ENCODE peak calls at places on chromosomes 1 and 21, in six cellular contexts. X is neuronal stem cell, N is H9, Z is IMR-90, O is trophoblast cell, U is H1. P is an unnamed sample.

GRCh38 chr1:211371406-211372105 is 44.9 kb downstream of the TRAF5 start:
- DNase-seq in Z (peak), X (no peak), O (no peak), N (no peak), U (no peak), P (no peak)

GRCh38 chr21:43368685-43369084 is 58.2 kb downstream of the SIK1 start:
- DNase-seq in X (no peak), O (no peak), N (no peak), U (no peak), Z (no peak), P (no peak)

GRCh38 chr1:211036701-211037494 is 97.0 kb downstream of the KCNH1 start:
- DNase-seq in X (no peak), N (no peak), Z (peak), O (peak), U (no peak), P (peak)

GRCh38 chr1:245765241-245766000 is 610.6 kb downstream of the KIF26B start:
- DNase-seq in N (no peak), U (no peak), X (no peak), O (no peak), Z (peak), P (peak)

GRCh38 chr1:168243200-168243599 is 17.4 kb downstream of the SFT2D2 start:
- DNase-seq in Z (no peak), N (no peak), X (no peak), O (no peak), U (no peak), P (no peak)

GRCh38 chr1:63674238-63674864 is 81.1 kb downstream of the PGM1 start:
- DNase-seq in N (peak), Z (peak), U (peak), X (peak), O (peak), P (peak)

GRCh38 chr1:47506053-47506452 is 68.2 kb downstream of the FOXD2 start:
- DNase-seq in N (no peak), O (no peak), U (no peak), X (no peak), Z (no peak), P (no peak)

GRCh38 chr1:161305872-161306519 is 3.8 kb downstream of the MPZ start:
- DNase-seq in Z (peak), U (peak), X (peak), O (peak), N (peak), P (peak)

GRCh38 chr1:151596166-151596933 is 15.5 kb upstream of the SNX27 start:
- DNase-seq in N (no peak), X (no peak), U (no peak), O (peak), Z (peak), P (peak)

GRCh38 chr1:77319036-77319705 is 37.4 kb downstream of the AK5 start:
- DNase-seq in U (no peak), X (no peak), O (no peak), N (no peak), Z (peak), P (no peak)

GRCh38 chr1:45266151-45266801 is 59.9 kb upstream of the ZSWIM5 start:
- DNase-seq in O (no peak), U (no peak), Z (peak), N (no peak), X (no peak), P (peak)

GRCh38 chr1:203158967-203159665 is 16.5 kb downstream of the MYBPH start:
- DNase-seq in O (no peak), N (no peak), X (no peak), U (no peak), Z (no peak), P (no peak)

GRCh38 chr1:33815061-33815460 is 48.8 kb upstream of the HMGB4 start:
- DNase-seq in Z (peak), O (no peak), X (no peak), U (no peak), N (no peak), P (no peak)

GRCh38 chr1:22124592-22125229 is 18.2 kb downstream of the WNT4 start:
- DNase-seq in U (no peak), X (no peak), O (no peak), Z (no peak), N (no peak), P (no peak)

GRCh38 chr21:32233055-32233546 is 45.7 kb downstream of the MIS18A start:
- DNase-seq in Z (peak), O (no peak), N (no peak), X (no peak), U (no peak), P (no peak)

GRCh38 chr1:20403423-20404145 is 82.4 kb downstream of the CAMK2N1 start:
- DNase-seq in X (no peak), U (no peak), O (no peak), Z (no peak), N (peak), P (no peak)

GRCh38 chr1:108561731-108562326 is 1.9 kb downstream of the EEIG2 start:
- DNase-seq in O (peak), Z (no peak), U (peak), N (peak), X (no peak), P (peak)

GRCh38 chr21:43950481-43950880 is 61.6 kb upstream of the TRAPPC10 start:
- DNase-seq in Z (no peak), N (no peak), O (no peak), X (no peak), U (no peak), P (no peak)

GRCh38 chr1:154972517-154973343 is 1.8 kb upstream of the CKS1B start:
- DNase-seq in X (peak), O (peak), Z (peak), U (peak), N (peak), P (peak)

GRCh38 chr21:31418355-31419001 is 74.4 kb upstream of the TIAM1 start:
- DNase-seq in U (no peak), X (no peak), O (no peak), N (no peak), Z (no peak), P (no peak)

GRCh38 chr1:64082459-64082858 is 121.0 kb upstream of the UBE2U start:
- DNase-seq in X (no peak), N (no peak), Z (peak), O (peak), U (peak), P (peak)

GRCh38 chr1:108817016-108817415 is 39.9 kb downstream of the AKNAD1 start:
- DNase-seq in X (no peak), N (no peak), U (no peak), Z (peak), O (peak), P (peak)

GRCh38 chr1:109543988-109544735 is 4.3 kb upstream of the GNAI3 start:
- DNase-seq in Z (no peak), N (no peak), U (no peak), O (no peak), X (no peak), P (no peak)

GRCh38 chr1:244450597-244451538 is 841 bp downstream of the ADSS2 start:
- DNase-seq in U (no peak), N (peak), X (peak), Z (peak), O (peak), P (peak)

GRCh38 chr1:37691497-37692077 is 729 bp upstream of the CDCA8 start:
- DNase-seq in X (no peak), O (peak), Z (peak), U (no peak), N (peak), P (peak)

GRCh38 chr1:156926175-156926574 is 5.7 kb downstream of the LRRC71 start:
- DNase-seq in Z (peak), O (no peak), X (no peak), U (no peak), N (no peak), P (peak)

GRCh38 chr21:26169061-26169610 is 1.4 kb downstream of the APP start:
- DNase-seq in X (peak), N (peak), Z (peak), O (peak), U (no peak), P (peak)

GRCh38 chr1:182332256-182332655 is 59.3 kb downstream of the GLUL start:
- DNase-seq in O (no peak), X (no peak), U (no peak), N (no peak), Z (no peak), P (no peak)
- H3K14ac ChIP-seq in O (no peak), X (no peak), U (no peak), N (no peak), Z (no peak), P (no peak)

GRCh38 chr1:232555581-232556189 is 74.2 kb downstream of the SIPA1L2 start:
- DNase-seq in O (no peak), U (no peak), Z (peak), X (no peak), N (no peak), P (peak)

GRCh38 chr1:232556336-232556735 is 73.6 kb downstream of the SIPA1L2 start:
- DNase-seq in Z (no peak), O (no peak), X (no peak), N (no peak), U (no peak), P (peak)

GRCh38 chr1:232558974-232559373 is 71.0 kb downstream of the SIPA1L2 start:
- DNase-seq in O (no peak), N (no peak), X (no peak), U (no peak), Z (no peak), P (no peak)

GRCh38 chr1:232557096-232557495 is 72.8 kb downstream of the SIPA1L2 start:
- DNase-seq in N (no peak), X (no peak), O (no peak), U (no peak), Z (no peak), P (no peak)

DNA sequence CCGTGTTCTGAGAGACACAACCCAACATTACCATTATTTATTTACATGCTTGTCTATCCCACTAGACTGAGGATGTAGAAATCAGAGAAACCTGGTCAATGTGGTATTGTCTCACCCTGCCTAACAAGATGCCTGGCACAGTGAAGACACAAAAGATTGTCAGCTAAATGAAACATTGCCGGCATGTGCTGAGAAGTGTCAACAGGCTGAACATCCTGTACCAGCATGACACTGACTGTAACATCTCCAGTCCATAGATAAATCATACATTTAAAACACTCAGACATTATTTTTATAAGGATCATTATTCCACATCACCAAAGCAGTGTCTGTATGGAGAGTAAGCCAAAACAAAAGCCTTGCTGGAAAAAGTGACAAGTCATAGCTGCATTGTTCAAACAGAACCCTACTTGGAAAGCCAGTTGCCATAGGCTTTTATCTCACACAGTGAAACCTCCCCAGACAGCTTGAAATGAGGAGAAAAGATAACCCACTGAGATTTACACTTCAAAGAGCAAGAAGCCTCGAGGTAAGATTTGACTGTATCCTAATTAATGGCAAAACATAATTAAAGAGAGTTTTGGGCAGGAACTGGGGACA is 72.2 kb downstream of the SIPA1L2 start:
- DNase-seq in Z (no peak), X (no peak), O (no peak), U (no peak), N (no peak), P (no peak)
- H3K23ac ChIP-seq in Z (no peak), X (no peak), O (no peak), U (no peak), N (no peak), P (no peak)

DNA sequence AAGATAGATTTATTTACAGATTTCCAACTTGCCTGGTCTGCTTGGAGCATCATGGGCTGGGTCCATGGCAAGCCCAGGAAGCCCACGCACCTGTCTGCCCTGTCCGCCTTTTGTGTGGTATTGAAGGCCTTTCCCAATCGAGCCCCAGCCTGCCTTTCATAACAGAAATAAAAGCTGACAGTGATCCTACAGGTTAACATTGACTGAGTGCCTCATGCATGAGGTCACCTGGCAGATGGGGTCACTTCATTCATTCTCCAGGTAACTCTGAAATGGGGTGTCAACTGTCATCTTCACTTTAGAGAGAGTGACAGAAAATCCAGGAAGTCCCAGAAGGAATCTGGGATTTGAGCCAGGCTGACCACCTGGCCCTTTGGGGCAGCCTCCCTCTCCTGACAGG is 36.3 kb upstream of the CASZ1 start:
- DNase-seq in O (no peak), U (no peak), X (no peak), Z (no peak), N (no peak), P (no peak)
- H3K14ac ChIP-seq in O (no peak), U (no peak), X (no peak), Z (no peak), N (no peak), P (no peak)

GRCh38 chr1:26290416-26291261 is 10.8 kb downstream of the SH3BGRL3 start:
- DNase-seq in O (no peak), X (no peak), Z (no peak), U (no peak), N (no peak), P (no peak)
- H3K23ac ChIP-seq in O (no peak), X (peak), Z (no peak), U (no peak), N (no peak), P (no peak)

P was measured in mesenchymal stem cell.